ENCODE peak calls at places on chromosomes 2 and 18, in eight cellular contexts. Z is HCT116, X is A549, V is IMR-90, P is GM12878, C is HepG2, A is H1, F is K562. D is an unnamed sample.

GRCh38 chr18:68916734-68917133 is 118.9 kb downstream of the CCDC102B start:
- DNase-seq in A (no peak), Z (peak; percentile 54), V (no peak), P (no peak), C (peak; percentile 46), X (no peak), F (no peak), D (no peak)

GRCh38 chr18:42030586-42031182 is 75.7 kb downstream of the PIK3C3 start:
- DNase-seq in X (peak; percentile 13), V (peak; percentile 24), Z (no peak), P (no peak), A (peak; percentile 57), C (peak; percentile 16), F (peak; percentile 11), D (peak; percentile 27)

GRCh38 chr2:16623046-16623445 is 42.6 kb downstream of the CYRIA start:
- DNase-seq in X (no peak), V (peak; percentile 95), A (no peak), P (no peak), F (no peak), C (no peak), Z (no peak), D (no peak)

GRCh38 chr2:156088598-156088997 is 243.9 kb downstream of the NR4A2 start:
- DNase-seq in X (peak; percentile 9), V (no peak), C (no peak), F (no peak), A (no peak), Z (no peak), P (no peak), D (no peak)

GRCh38 chr2:170249761-170250160 is 71.8 kb downstream of the MYO3B start:
- DNase-seq in F (no peak), X (no peak), A (no peak), P (no peak), C (no peak), Z (no peak), V (no peak), D (no peak)

GRCh38 chr2:202377308-202377736 is 1.2 kb downstream of the BMPR2 start:
- DNase-seq in F (peak; percentile 38), Z (no peak), X (peak; percentile 22), P (no peak), V (peak; percentile 30), A (peak; percentile 61), C (peak; percentile 38), D (peak; percentile 65)

GRCh38 chr18:62445386-62445917 is 77.4 kb upstream of the ZCCHC2 start:
- DNase-seq in P (no peak), X (no peak), C (no peak), A (no peak), F (no peak), Z (no peak), V (no peak), D (no peak)

GRCh38 chr2:58608146-58608545 is 367.0 kb upstream of the FANCL start:
- DNase-seq in A (no peak), X (no peak), F (no peak), Z (no peak), C (no peak), V (no peak), P (no peak), D (no peak)

GRCh38 chr2:75707901-75708300 is 2.8 kb downstream of the GCFC2 start:
- DNase-seq in C (no peak), V (peak; percentile 33), X (no peak), F (no peak), Z (no peak), A (no peak), P (no peak), D (no peak)

DNA sequence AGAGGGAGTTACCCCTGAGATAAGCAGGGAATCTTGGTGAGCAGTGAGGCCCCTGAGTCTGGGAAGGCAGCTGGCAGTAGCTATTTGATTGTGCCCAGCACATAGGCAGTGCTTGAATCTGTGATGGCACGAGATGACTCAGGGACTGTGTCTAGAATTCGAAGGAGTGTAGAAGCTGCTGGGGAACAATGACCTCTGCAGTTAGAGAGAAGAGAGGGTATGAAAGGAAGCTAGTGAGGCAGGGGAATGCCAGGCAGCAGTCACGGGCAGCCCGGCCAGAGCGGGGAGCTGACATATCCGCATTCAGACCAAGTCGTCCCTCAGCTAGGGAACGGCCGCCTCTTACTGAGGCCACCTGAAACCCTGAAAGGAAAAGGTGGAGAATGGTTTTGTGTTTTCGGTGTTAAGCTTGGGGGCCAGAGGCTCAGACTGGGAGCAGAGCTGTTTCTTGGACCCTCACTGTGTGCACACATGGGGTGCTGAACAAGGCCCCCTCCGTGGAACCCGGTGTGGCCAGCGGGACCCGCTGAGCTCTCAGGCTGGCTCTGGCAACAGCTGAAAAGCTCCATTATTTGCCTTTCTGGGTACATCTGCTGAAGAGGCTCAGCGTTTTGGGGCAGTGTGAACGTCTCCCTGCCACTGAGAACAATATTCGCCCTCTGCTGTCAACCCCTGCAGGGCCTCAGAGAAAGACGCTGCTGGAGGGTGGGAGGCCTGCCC is 32.9 kb downstream of the ARHGEF4 start:
- DNase-seq in V (no peak), Z (no peak), C (no peak), A (no peak), P (no peak), F (no peak), X (no peak), D (no peak)
- TF ChIP-seq RAD21 in V (no peak), Z (no peak), C (no peak), A (no peak), P (no peak), F (no peak), X (no peak), D (no peak)

GRCh38 chr2:197993830-197994229 is 189.4 kb downstream of the PLCL1 start:
- DNase-seq in P (no peak), Z (no peak), F (peak; percentile 35), V (peak; percentile 17), C (no peak), A (no peak), X (no peak), D (no peak)

GRCh38 chr2:197990356-197990755 is 186.0 kb downstream of the PLCL1 start:
- DNase-seq in P (no peak), V (no peak), F (no peak), X (no peak), C (no peak), A (no peak), Z (no peak), D (no peak)

GRCh38 chr2:197993363-197993762 is 189.0 kb downstream of the PLCL1 start:
- DNase-seq in F (no peak), C (no peak), X (no peak), A (no peak), Z (no peak), V (no peak), P (no peak), D (no peak)

GRCh38 chr2:197994751-197995150 is 190.4 kb downstream of the PLCL1 start:
- DNase-seq in F (peak; percentile 48), A (no peak), Z (no peak), X (no peak), V (no peak), C (no peak), P (no peak), D (no peak)

GRCh38 chr2:197992482-197993133 is 188.2 kb downstream of the PLCL1 start:
- DNase-seq in A (no peak), P (no peak), Z (no peak), X (no peak), V (no peak), F (no peak), C (no peak), D (no peak)
- TF ChIP-seq RAD21 in A (no peak), P (no peak), Z (no peak), X (no peak), V (no peak), F (no peak), C (no peak), D (no peak)

GRCh38 chr2:30978044-30978443 is 160.2 kb downstream of the GALNT14 start:
- DNase-seq in P (no peak), C (no peak), F (no peak), A (no peak), X (no peak), V (no peak), Z (no peak), D (no peak)

GRCh38 chr2:30978854-30979253 is 159.4 kb downstream of the GALNT14 start:
- DNase-seq in C (no peak), A (no peak), Z (no peak), X (no peak), F (no peak), V (no peak), P (no peak), D (no peak)

GRCh38 chr2:30981101-30981500 is 157.1 kb downstream of the GALNT14 start:
- DNase-seq in C (no peak), F (no peak), X (no peak), V (no peak), P (no peak), Z (no peak), A (no peak), D (no peak)

GRCh38 chr2:30981519-30981918 is 156.7 kb downstream of the GALNT14 start:
- DNase-seq in V (no peak), P (no peak), Z (no peak), A (no peak), C (no peak), X (no peak), F (no peak), D (no peak)

GRCh38 chr2:30979822-30980245 is 158.4 kb downstream of the GALNT14 start:
- DNase-seq in Z (peak; percentile 0), A (no peak), F (no peak), P (no peak), X (peak; percentile 68), V (peak; percentile 13), C (no peak), D (peak; percentile 55)
- TF ChIP-seq RAD21 in Z (no peak), A (peak; percentile 29), F (no peak), P (no peak), X (peak; percentile 40), V (no peak), C (no peak), D (peak; percentile 48)

GRCh38 chr2:175552902-175553301 is 371.4 kb upstream of the ATP5MC3 start:
- DNase-seq in A (no peak), C (no peak), V (no peak), Z (no peak), F (no peak), X (no peak), P (no peak), D (no peak)

GRCh38 chr2:175559613-175560012 is 378.1 kb upstream of the ATP5MC3 start:
- DNase-seq in X (no peak), F (no peak), V (no peak), P (no peak), A (no peak), Z (no peak), C (no peak), D (no peak)

GRCh38 chr2:175553944-175554343 is 372.4 kb upstream of the ATP5MC3 start:
- DNase-seq in Z (no peak), A (no peak), X (no peak), F (no peak), C (no peak), P (no peak), V (no peak), D (no peak)

GRCh38 chr2:175560521-175561164 is 379.1 kb upstream of the ATP5MC3 start:
- DNase-seq in A (no peak), X (no peak), C (no peak), V (no peak), P (no peak), Z (no peak), F (no peak), D (no peak)

DNA sequence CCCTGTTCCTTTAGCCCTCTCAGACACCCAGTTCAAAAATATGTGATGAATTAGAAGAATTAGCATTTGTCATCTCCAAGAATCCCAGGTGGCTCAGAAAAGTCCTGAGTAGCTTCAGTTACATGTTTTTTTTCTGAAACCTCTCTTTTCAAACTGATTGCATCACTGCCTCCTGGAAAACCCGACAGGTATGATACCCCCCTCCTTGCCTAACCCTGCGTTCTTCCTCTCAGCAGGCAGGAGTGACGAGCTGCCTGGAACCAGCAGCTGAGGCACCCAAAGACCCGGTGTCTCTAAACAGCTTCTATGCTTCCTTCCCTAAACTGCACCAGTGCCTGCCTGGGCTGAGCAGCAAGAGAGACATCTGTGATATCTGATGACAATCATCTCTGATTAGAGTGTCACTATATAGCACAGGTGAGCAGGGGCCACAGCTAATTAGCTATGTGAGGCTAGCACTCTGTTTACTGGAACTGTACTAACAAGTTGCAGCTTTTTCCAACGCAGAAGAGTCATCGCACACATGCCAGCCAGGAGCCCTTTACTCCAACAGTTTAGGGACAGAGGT is 376.4 kb upstream of the ATP5MC3 start:
- DNase-seq in A (no peak), Z (no peak), P (no peak), X (no peak), C (no peak), V (no peak), F (no peak), D (no peak)
- TF ChIP-seq RAD21 in A (no peak), Z (no peak), P (no peak), X (no peak), C (no peak), V (no peak), F (no peak), D (no peak)

D was measured in SK-N-SH.